ENCODE peak calls at places on chromosomes 7 and 10, in six cellular contexts. Q is lower lobe of right lung, E is NB4, X is B cell, D is GM12865, S is coronary artery. Z is an unnamed sample.

GRCh38 chr10:6423413-6424170 is 156.5 kb downstream of the PRKCQ start:
- DNase-seq in Q (no peak), S (no peak), X (no peak), D (no peak), E (no peak), Z (no peak)

GRCh38 chr10:92990615-92991014 is 70.0 kb upstream of the CYP26C1 start:
- DNase-seq in S (no peak), E (peak), X (no peak), Q (no peak), D (peak), Z (no peak)

GRCh38 chr7:1287629-1288225 is 55.1 kb downstream of the UNCX start:
- DNase-seq in S (no peak), X (no peak), Q (no peak), E (no peak), D (no peak), Z (no peak)

GRCh38 chr7:95509199-95509598 is 23.5 kb downstream of the ASB4 start:
- DNase-seq in X (no peak), E (peak), D (peak), Q (no peak), S (no peak), Z (no peak)

GRCh38 chr10:128867119-128867518 is 599.9 kb upstream of the MGMT start:
- DNase-seq in S (no peak), E (no peak), X (no peak), D (no peak), Q (no peak), Z (no peak)

GRCh38 chr10:32171213-32171612 is 115.0 kb upstream of the KIF5B start:
- DNase-seq in E (no peak), X (no peak), S (no peak), D (no peak), Q (no peak), Z (no peak)

GRCh38 chr10:80686734-80687561 is 149.2 kb downstream of the SH2D4B start:
- DNase-seq in E (no peak), Q (no peak), D (peak), X (no peak), S (no peak), Z (no peak)

GRCh38 chr10:49104323-49104722 is 11.0 kb downstream of the VSTM4 start:
- DNase-seq in S (no peak), D (no peak), Q (no peak), E (no peak), X (no peak), Z (no peak)

GRCh38 chr10:50316169-50316568 is 64.9 kb upstream of the ASAH2 start:
- DNase-seq in D (no peak), X (no peak), S (no peak), E (no peak), Q (no peak), Z (no peak)

GRCh38 chr10:22436526-22436892 is 91.2 kb downstream of the SPAG6 start:
- DNase-seq in Q (no peak), D (no peak), E (no peak), X (no peak), S (no peak), Z (no peak)

GRCh38 chr10:91596821-91597396 is 36.0 kb downstream of the PPP1R3C start:
- DNase-seq in D (no peak), X (no peak), S (no peak), Q (no peak), E (peak), Z (no peak)

GRCh38 chr10:113093188-113094113 is 143.4 kb downstream of the TCF7L2 start:
- DNase-seq in S (peak), Q (no peak), D (peak), X (no peak), E (peak), Z (no peak)

GRCh38 chr7:55071411-55072188 is 52.8 kb downstream of the EGFR start:
- DNase-seq in S (no peak), E (no peak), X (no peak), D (no peak), Q (no peak), Z (no peak)

GRCh38 chr7:28573059-28573553 is 160.8 kb downstream of the CREB5 start:
- DNase-seq in X (peak), D (peak), E (no peak), S (no peak), Q (no peak), Z (peak)

GRCh38 chr7:22726849-22727792 is at the start of gene IL6:
- DNase-seq in Q (peak), X (peak), S (peak), D (no peak), E (peak), Z (peak)

GRCh38 chr10:130725474-130725970 is 586.0 kb downstream of the TCERG1L start:
- DNase-seq in E (no peak), S (no peak), X (no peak), D (no peak), Q (no peak), Z (no peak)

GRCh38 chr10:91604462-91604935 is 28.4 kb downstream of the PPP1R3C start:
- DNase-seq in S (no peak), X (no peak), Q (no peak), E (no peak), D (no peak), Z (no peak)

GRCh38 chr10:42380926-42381547 is 257.3 kb downstream of the ZNF33B start:
- DNase-seq in Q (no peak), D (no peak), E (no peak), S (no peak), X (no peak), Z (no peak)

GRCh38 chr7:55188590-55189446 is 170.0 kb downstream of the EGFR start:
- DNase-seq in E (no peak), D (no peak), Q (no peak), S (no peak), X (no peak), Z (no peak)

GRCh38 chr10:59675812-59676211 is 33.8 kb downstream of the SLC16A9 start:
- DNase-seq in D (no peak), S (no peak), Q (no peak), E (peak), X (no peak), Z (no peak)

GRCh38 chr10:104450954-104451353 is 97.3 kb downstream of the CFAP58 start:
- DNase-seq in D (no peak), E (no peak), S (no peak), X (no peak), Q (no peak), Z (no peak)

GRCh38 chr7:108122181-108122580 is 8.0 kb downstream of the LAMB4 start:
- DNase-seq in E (no peak), S (no peak), D (no peak), X (no peak), Q (no peak), Z (no peak)

GRCh38 chr10:14261341-14261740 is 69.4 kb downstream of the FRMD4A start:
- DNase-seq in X (no peak), E (no peak), D (no peak), Q (no peak), S (no peak), Z (no peak)

GRCh38 chr10:129848571-129849451 is 115.3 kb downstream of the EBF3 start:
- DNase-seq in E (no peak), S (peak), D (no peak), Q (no peak), X (no peak), Z (no peak)

GRCh38 chr7:128410092-128410665 is 397 bp upstream of the IMPDH1 start:
- DNase-seq in Q (peak), D (no peak), E (peak), S (no peak), X (peak), Z (peak)

GRCh38 chr7:101614098-101614938 is 14.8 kb downstream of the MYL10 start:
- DNase-seq in Q (no peak), D (no peak), S (peak), X (no peak), E (peak), Z (no peak)

GRCh38 chr7:66050337-66050957 is 25.2 kb upstream of the ASL start:
- DNase-seq in D (no peak), X (no peak), E (no peak), Q (no peak), S (no peak), Z (no peak)

GRCh38 chr10:60914676-60915075 is 29.3 kb downstream of the RHOBTB1 start:
- DNase-seq in D (no peak), E (no peak), Q (no peak), X (no peak), S (no peak), Z (no peak)

GRCh38 chr7:4434306-4434705 is 247.8 kb upstream of the FOXK1 start:
- DNase-seq in E (no peak), D (no peak), Q (no peak), S (no peak), X (no peak), Z (no peak)

GRCh38 chr7:4683884-4684565 is 1.9 kb downstream of the FOXK1 start:
- DNase-seq in Q (peak), X (peak), D (peak), S (no peak), E (peak), Z (no peak)

GRCh38 chr7:106022193-106022821 is 59.2 kb downstream of the CDHR3 start:
- DNase-seq in X (peak), Q (no peak), D (peak), E (peak), S (no peak), Z (no peak)

GRCh38 chr10:122062831-122063674 is 74.1 kb downstream of the TACC2 start:
- DNase-seq in S (peak), X (no peak), E (peak), Q (peak), D (no peak), Z (no peak)

GRCh38 chr7:11171569-11172192 is 198.0 kb downstream of the PHF14 start:
- DNase-seq in X (no peak), S (no peak), E (no peak), Q (no peak), D (no peak), Z (no peak)

GRCh38 chr10:115814542-115814941 is 458.5 kb downstream of the GFRA1 start:
- DNase-seq in E (no peak), S (no peak), D (no peak), X (no peak), Q (no peak), Z (no peak)

GRCh38 chr10:29555746-29556481 is 78.9 kb downstream of the SVIL start:
- DNase-seq in Q (no peak), S (no peak), D (no peak), E (no peak), X (no peak), Z (no peak)

GRCh38 chr10:103663802-103664201 is 170.3 kb downstream of the NEURL1 start:
- DNase-seq in Q (peak), S (no peak), D (no peak), E (no peak), X (no peak), Z (no peak)

GRCh38 chr7:1555813-1556540 is at the start of gene TMEM184A:
- DNase-seq in S (peak), Q (peak), E (peak), X (peak), D (peak), Z (no peak)

GRCh38 chr7:69457912-69458491 is 140.3 kb upstream of the AUTS2 start:
- DNase-seq in Q (no peak), E (no peak), D (no peak), S (no peak), X (no peak), Z (no peak)

GRCh38 chr7:129952653-129953560 is at the start of gene UBE2H:
- DNase-seq in D (peak), S (peak), Q (peak), X (peak), E (peak), Z (peak)

GRCh38 chr10:120765241-120765803 is 85.8 kb upstream of the WDR11 start:
- DNase-seq in Q (no peak), D (no peak), S (no peak), X (no peak), E (no peak), Z (no peak)
- TF ChIP-seq CTCF in Q (no peak), D (no peak), S (no peak), X (no peak), E (no peak), Z (no peak)

GRCh38 chr10:132219486-132219885 is 32.7 kb downstream of the DPYSL4 start:
- DNase-seq in X (no peak), Q (no peak), S (no peak), E (no peak), D (no peak), Z (no peak)
- TF ChIP-seq CTCF in X (no peak), Q (no peak), S (no peak), E (peak), D (peak), Z (no peak)

GRCh38 chr10:102557569-102557968 is 53.8 kb downstream of the SUFU start:
- DNase-seq in X (no peak), Q (no peak), D (no peak), E (no peak), S (no peak), Z (no peak)
- TF ChIP-seq CTCF in X (no peak), Q (no peak), D (no peak), E (no peak), S (no peak), Z (no peak)

DNA sequence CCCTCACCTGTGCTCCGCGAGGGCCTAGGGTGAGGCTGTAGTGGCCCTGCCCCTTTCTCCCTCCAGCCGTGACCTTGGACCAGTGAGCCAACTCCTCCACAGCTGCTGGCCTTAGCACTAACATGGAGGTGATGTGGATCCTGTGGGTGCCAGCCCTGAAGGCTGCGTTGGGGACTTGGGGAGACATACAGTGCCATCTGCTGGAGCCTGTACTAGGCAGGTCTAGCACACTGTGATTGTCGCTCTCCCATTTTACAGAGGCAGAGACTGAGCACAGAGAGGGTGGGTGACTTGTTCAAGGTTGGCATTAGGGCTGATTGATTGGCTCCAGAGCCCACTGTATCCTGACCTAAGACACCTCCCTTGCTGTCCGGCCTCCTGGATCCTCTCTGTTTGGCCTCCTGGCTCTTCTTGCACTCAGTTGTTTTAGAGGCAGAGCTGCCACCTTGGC is 37.6 kb downstream of the PRF1 start:
- DNase-seq in S (no peak), E (peak), Q (no peak), X (no peak), D (peak), Z (no peak)
- TF ChIP-seq CTCF in S (no peak), E (peak), Q (no peak), X (no peak), D (no peak), Z (no peak)

GRCh38 chr10:11454958-11455566 is 156.4 kb downstream of the USP6NL start:
- DNase-seq in E (no peak), S (no peak), D (no peak), X (no peak), Q (no peak), Z (no peak)
- TF ChIP-seq CTCF in E (no peak), S (no peak), D (peak), X (peak), Q (no peak), Z (peak)

GRCh38 chr7:149493366-149493765 is 4.2 kb downstream of the ZNF746 start:
- DNase-seq in Q (no peak), E (no peak), D (no peak), X (no peak), S (no peak), Z (no peak)

GRCh38 chr7:149494738-149495368 is 2.8 kb downstream of the ZNF746 start:
- DNase-seq in D (no peak), X (no peak), E (peak), S (no peak), Q (no peak), Z (no peak)

GRCh38 chr7:149490083-149490482 is 7.5 kb downstream of the ZNF746 start:
- DNase-seq in X (no peak), E (no peak), Q (no peak), S (no peak), D (no peak), Z (no peak)

GRCh38 chr7:149489391-149490024 is 8.1 kb downstream of the ZNF746 start:
- DNase-seq in S (no peak), Q (no peak), E (no peak), X (no peak), D (no peak), Z (no peak)
- TF ChIP-seq CTCF in S (no peak), Q (no peak), E (peak), X (no peak), D (no peak), Z (no peak)

DNA sequence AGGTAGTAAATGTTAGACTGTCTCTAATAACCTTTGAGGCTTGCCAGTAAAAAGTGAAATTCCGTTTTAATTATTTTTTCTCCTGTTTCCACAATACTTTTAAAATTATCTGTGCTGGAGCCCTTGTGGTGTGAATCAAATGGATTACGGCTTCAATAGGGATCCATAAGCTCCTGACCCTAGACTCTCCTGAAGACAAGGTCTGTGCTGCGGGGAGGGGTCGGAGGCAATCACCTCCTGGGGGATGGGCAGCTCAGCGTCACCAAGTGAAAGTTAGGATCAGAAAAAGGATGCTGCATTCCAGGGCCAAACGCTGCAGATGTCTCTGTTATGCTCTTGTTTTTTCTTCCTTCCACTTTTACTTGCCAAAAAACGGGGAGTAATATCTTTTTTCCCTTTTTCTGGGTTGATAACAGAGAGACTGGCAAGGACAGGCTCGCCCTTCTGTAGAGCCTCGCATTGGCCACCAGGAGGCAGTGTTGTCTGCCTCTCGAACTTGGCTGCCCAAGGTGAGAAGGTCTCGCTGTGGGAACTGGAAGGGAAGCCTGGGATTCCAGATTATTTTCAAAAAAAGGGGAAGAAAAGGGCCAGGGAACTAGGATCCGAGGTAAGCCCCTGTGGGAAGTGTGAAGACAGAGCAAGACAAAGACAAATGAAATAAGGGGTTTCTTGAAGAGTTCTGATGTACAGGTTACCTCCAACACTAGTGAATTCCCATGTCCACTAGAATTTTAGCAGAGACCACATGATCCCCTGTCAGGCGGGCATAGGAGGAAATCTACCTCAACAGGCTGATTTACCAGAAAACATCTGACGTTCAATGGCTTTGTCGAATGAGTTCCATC is 621.9 kb downstream of the ACTR3B start:
- DNase-seq in S (no peak), E (peak), X (no peak), D (peak), Q (no peak), Z (no peak)
- TF ChIP-seq CTCF in S (no peak), E (peak), X (peak), D (peak), Q (peak), Z (no peak)

GRCh38 chr7:130970696-130971095 is 236.7 kb upstream of the KLF14 start:
- DNase-seq in D (no peak), Q (no peak), S (no peak), E (no peak), X (no peak), Z (no peak)
- TF ChIP-seq CTCF in D (no peak), Q (no peak), S (no peak), E (no peak), X (no peak), Z (no peak)

Z was measured in mesothelial cell of epicardium.